ENCODE peak calls at places on chromosome X, in five cellular contexts. M is GM20000, P is CD14-positive monocyte, H is HT1080, E is NCI-H1694. O is an unnamed sample.

GRCh38 chrX:68396953-68397352 is 36.3 kb downstream of the OPHN1 start:
- DNase-seq in E (no peak), H (no peak), P (no peak), M (no peak), O (no peak)

GRCh38 chrX:124680287-124680686 is 333.9 kb downstream of the SH2D1A start:
- DNase-seq in M (no peak), H (no peak), E (no peak), P (no peak), O (no peak)

GRCh38 chrX:12702509-12703091 is 88.6 kb upstream of the PRPS2 start:
- DNase-seq in E (peak), P (no peak), H (no peak), M (no peak), O (no peak)

GRCh38 chrX:129760981-129761380 is 18.8 kb upstream of the SASH3 start:
- DNase-seq in M (no peak), P (no peak), E (no peak), H (no peak), O (no peak)

GRCh38 chrX:50799531-50799961 is 14.4 kb downstream of the SHROOM4 start:
- DNase-seq in M (no peak), H (peak), P (no peak), E (no peak), O (no peak)

GRCh38 chrX:68829594-68830485 is 1.0 kb downstream of the EFNB1 start:
- DNase-seq in H (no peak), E (no peak), M (no peak), P (no peak), O (no peak)

GRCh38 chrX:97685753-97686152 is 802.0 kb downstream of the RPA4 start:
- DNase-seq in H (peak), M (peak), P (no peak), E (peak), O (peak)

GRCh38 chrX:136199365-136199764 is 51.8 kb downstream of the MAP7D3 start:
- DNase-seq in M (no peak), P (no peak), E (no peak), H (no peak), O (no peak)

O was measured in NCI-H446 treated with DMSO at 0.1 percent for 48 hours.